ENCODE peak calls at places on chromosome 14, in five cellular contexts. G, V, P, M and Z are unnamed samples.

GRCh38 chr14:68569970-68570409 is 222.9 kb downstream of the ZFP36L1 start:
- DNase-seq in G (no peak), V (no peak), P (peak), M (peak), Z (peak)

GRCh38 chr14:92456215-92457017 is 57.2 kb upstream of the RIN3 start:
- DNase-seq in G (no peak), V (peak), P (peak), M (no peak), Z (peak)

GRCh38 chr14:73232984-73233383 is 4.3 kb upstream of the PAPLN start:
- DNase-seq in G (no peak), V (peak), P (no peak), M (no peak), Z (no peak)

GRCh38 chr14:85439696-85440328 is 90.1 kb upstream of the FLRT2 start:
- DNase-seq in G (no peak), V (no peak), P (no peak), M (no peak), Z (no peak)

GRCh38 chr14:69069020-69069421 is 83.9 kb downstream of the DCAF5 start:
- DNase-seq in G (no peak), V (peak), P (no peak), M (no peak), Z (no peak)

GRCh38 chr14:60649815-60650381 is 621 bp upstream of the SIX1 start:
- DNase-seq in G (no peak), V (peak), P (peak), M (no peak), Z (no peak)

GRCh38 chr14:104350463-104351185 is 212.2 kb downstream of the KIF26A start:
- DNase-seq in G (no peak), V (no peak), P (no peak), M (no peak), Z (peak)

GRCh38 chr14:102164241-102164641 is 24.5 kb downstream of the WDR20 start:
- DNase-seq in G (no peak), V (peak), P (no peak), M (no peak), Z (no peak)

GRCh38 chr14:60656755-60657608 is 7.7 kb upstream of the SIX1 start:
- DNase-seq in G (no peak), V (peak), P (peak), M (peak), Z (peak)

GRCh38 chr14:68713782-68714181 is 79.1 kb downstream of the ZFP36L1 start:
- DNase-seq in G (no peak), V (no peak), P (no peak), M (no peak), Z (no peak)

GRCh38 chr14:82889701-82890100 is 1356.0 kb upstream of the SEL1L start:
- DNase-seq in G (no peak), V (no peak), P (no peak), M (no peak), Z (no peak)

GRCh38 chr14:43200519-43200918 is 1306.6 kb downstream of the FSCB start:
- DNase-seq in G (no peak), V (no peak), P (no peak), M (no peak), Z (no peak)

GRCh38 chr14:98912655-98913054 is 359.3 kb downstream of the BCL11B start:
- DNase-seq in G (no peak), V (no peak), P (no peak), M (no peak), Z (no peak)

GRCh38 chr14:54493293-54493692 is 4.5 kb upstream of the GMFB start:
- DNase-seq in G (no peak), V (no peak), P (no peak), M (no peak), Z (no peak)

GRCh38 chr14:22955702-22956575 is 951 bp downstream of the HAUS4 start:
- DNase-seq in G (no peak), V (no peak), P (no peak), M (no peak), Z (no peak)

GRCh38 chr14:91329615-91330014 is 85.1 kb upstream of the GPR68 start:
- DNase-seq in G (no peak), V (no peak), P (no peak), M (no peak), Z (no peak)

GRCh38 chr14:22268875-22269274 is 320.1 kb downstream of the DAD1 start:
- DNase-seq in G (no peak), V (peak), P (no peak), M (no peak), Z (no peak)

GRCh38 chr14:41972531-41972930 is 365.9 kb downstream of the LRFN5 start:
- DNase-seq in G (no peak), V (no peak), P (no peak), M (no peak), Z (no peak)

GRCh38 chr14:91261986-91262549 is 17.6 kb upstream of the GPR68 start:
- DNase-seq in G (no peak), V (no peak), P (no peak), M (no peak), Z (no peak)

GRCh38 chr14:96792003-96792402 is 5.2 kb upstream of the VRK1 start:
- DNase-seq in G (no peak), V (no peak), P (no peak), M (no peak), Z (no peak)

GRCh38 chr14:78758333-78758732 is 588.2 kb downstream of the NRXN3 start:
- DNase-seq in G (no peak), V (peak), P (no peak), M (no peak), Z (peak)

GRCh38 chr14:68926236-68926635 is 52.9 kb downstream of the ACTN1 start:
- DNase-seq in G (no peak), V (no peak), P (no peak), M (no peak), Z (no peak)

GRCh38 chr14:69573841-69574265 is 818 bp downstream of the CCDC177 start:
- DNase-seq in G (no peak), V (no peak), P (no peak), M (no peak), Z (no peak)

GRCh38 chr14:50116986-50117385 is 614 bp upstream of the VCPKMT start:
- DNase-seq in G (no peak), V (no peak), P (no peak), M (no peak), Z (no peak)

GRCh38 chr14:50117456-50117855 is 1.1 kb upstream of the VCPKMT start:
- DNase-seq in G (no peak), V (no peak), P (no peak), M (no peak), Z (no peak)

GRCh38 chr14:50113381-50113811 is 3.0 kb downstream of the VCPKMT start:
- DNase-seq in G (no peak), V (no peak), P (no peak), M (no peak), Z (no peak)

GRCh38 chr14:50121506-50121905 is 5.1 kb upstream of the VCPKMT start:
- DNase-seq in G (no peak), V (no peak), P (no peak), M (no peak), Z (no peak)

DNA sequence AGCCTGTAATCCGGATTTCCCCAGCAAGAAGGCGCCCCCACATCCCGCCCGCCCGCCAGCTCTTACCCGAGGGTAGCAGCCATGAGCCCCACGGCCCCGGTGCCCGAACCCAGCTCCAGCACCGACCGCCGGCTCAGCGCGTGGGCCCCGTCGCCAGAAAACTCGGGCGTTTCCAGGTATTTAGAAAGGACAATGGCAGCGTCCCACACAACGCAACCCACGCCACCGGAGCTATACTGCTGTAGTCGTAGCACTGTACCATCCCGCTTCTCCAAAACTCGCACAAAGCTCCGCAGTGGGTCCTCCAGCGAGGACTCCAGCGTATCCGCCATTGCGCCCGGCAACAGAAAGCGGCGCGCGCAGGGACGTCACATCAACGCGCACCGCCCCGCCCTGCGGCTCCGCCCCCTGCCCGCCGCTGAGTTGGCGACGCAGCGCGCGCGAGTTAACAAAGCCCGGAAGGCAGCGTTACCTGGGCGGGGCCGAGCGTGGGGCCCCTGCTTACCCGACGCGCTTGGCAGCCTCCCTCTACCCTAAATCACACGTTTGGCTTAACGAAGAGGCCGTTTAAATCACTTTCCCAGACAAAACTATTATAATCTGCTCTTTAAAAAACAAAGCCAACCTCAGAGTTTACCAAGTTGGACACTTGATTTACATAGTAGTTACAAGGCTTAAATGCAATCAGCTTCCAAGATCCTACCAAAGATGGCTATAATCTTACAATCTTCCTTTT is at the start of gene VCPKMT:
- DNase-seq in G (peak), V (peak), P (peak), M (peak), Z (peak)
- TF ChIP-seq POLR2A in G (no peak), V (peak), P (peak), M (peak), Z (peak)

DNA sequence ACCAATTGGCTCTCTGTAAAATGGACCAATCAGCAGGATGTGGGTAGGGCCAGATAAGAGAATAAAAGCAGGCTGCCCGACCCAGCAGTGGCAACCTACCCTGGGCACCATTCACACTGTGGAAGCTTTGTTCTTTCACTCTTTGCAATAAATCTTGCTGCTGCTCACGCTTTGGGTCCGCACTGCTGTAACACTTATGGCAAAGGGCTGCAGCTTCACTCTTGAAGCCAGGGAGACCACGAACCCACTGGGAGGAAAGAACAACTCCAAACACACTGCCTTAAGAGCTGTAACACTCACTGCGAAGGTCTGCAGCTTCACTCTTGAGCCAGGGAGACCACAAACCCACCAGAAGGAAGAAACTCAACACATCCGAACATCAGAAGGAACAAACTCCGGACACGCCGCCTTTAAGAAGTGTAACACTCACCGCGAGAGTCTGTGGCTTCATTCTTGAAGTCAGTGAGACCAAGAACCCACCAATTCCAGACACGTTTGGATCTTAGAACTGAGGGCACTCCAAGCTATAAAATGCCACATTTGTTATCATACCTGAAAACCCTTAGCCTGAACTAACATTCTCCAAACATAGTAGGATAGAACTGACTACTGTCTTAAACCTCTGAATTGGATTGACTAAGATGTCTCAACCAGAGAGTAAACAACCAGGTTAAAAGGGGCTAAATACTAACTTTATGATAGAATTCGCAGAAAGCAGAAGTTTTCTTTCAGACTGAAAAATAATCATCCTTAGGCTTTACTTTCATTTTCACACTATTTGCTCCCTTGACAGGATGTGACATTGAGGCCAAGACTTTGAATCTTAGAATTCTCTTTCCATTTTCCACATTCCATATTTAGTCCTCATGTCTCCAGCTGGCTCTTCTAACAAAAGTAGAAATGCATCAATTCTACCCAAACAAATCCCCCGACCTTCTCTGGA is 33.6 kb downstream of the CDKL1 start:
- DNase-seq in G (no peak), V (peak), P (no peak), M (no peak), Z (no peak)
- TF ChIP-seq POLR2A in G (no peak), V (no peak), P (no peak), M (no peak), Z (no peak)

GRCh38 chr14:20412876-20413784 is at the start of gene TEP1:
- DNase-seq in G (peak), V (peak), P (peak), M (peak), Z (peak)
- TF ChIP-seq POLR2A in G (no peak), V (peak), P (peak), M (peak), Z (peak)

GRCh38 chr14:100370003-100370402 is 46.9 kb downstream of the SLC25A47 start:
- DNase-seq in G (no peak), V (no peak), P (no peak), M (no peak), Z (no peak)

GRCh38 chr14:100374891-100375272 is 51.7 kb downstream of the SLC25A47 start:
- DNase-seq in G (no peak), V (peak), P (no peak), M (no peak), Z (no peak)

GRCh38 chr14:100371773-100372172 is 48.6 kb downstream of the SLC25A47 start:
- DNase-seq in G (no peak), V (no peak), P (no peak), M (no peak), Z (no peak)

GRCh38 chr14:100374270-100374669 is 51.1 kb downstream of the SLC25A47 start:
- DNase-seq in G (no peak), V (no peak), P (no peak), M (no peak), Z (no peak)

GRCh38 chr14:100372357-100373048 is 49.4 kb downstream of the SLC25A47 start:
- DNase-seq in G (no peak), V (no peak), P (no peak), M (no peak), Z (no peak)
- TF ChIP-seq POLR2A in G (no peak), V (no peak), P (no peak), M (no peak), Z (no peak)

DNA sequence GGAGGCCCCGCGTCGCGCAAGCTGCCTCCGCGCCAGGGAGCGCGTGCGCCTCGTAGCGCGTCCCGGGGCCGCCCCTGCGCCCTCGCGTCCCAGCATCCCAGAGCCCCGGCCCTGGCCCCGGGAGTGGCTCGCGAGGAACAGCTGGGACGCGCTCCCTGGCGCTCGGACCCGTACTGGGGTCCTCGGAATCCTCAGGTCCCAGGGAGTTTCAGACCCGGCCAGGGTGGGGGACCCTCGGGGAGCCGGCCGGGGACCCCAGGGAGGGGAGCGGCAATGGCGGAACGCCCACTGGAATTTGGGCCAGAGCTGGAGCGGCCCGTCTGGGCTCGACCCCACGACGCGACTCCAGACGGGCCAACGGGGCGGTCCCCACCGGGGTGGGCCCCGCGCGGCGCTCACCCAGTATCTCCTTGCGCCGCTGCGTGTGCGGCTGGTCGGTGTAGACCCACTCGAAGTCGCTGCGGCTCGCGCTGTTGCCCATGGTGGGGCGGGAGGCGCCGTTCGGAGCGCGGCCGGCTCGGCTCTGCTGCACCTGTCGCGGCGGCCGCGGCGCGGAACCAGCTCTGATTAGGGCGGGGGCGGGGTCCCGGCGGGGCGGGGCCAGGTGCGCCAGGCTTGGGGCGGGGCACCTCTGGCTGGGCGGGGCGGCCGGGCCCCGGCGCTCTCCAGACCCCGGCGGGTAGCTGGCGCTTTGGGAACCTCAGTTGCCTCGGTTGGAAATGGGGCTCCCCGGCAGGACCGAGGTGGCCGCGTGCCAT is at the start of gene DEGS2:
- DNase-seq in G (no peak), V (no peak), P (no peak), M (peak), Z (peak)
- TF ChIP-seq POLR2A in G (no peak), V (no peak), P (peak), M (peak), Z (no peak)

DNA sequence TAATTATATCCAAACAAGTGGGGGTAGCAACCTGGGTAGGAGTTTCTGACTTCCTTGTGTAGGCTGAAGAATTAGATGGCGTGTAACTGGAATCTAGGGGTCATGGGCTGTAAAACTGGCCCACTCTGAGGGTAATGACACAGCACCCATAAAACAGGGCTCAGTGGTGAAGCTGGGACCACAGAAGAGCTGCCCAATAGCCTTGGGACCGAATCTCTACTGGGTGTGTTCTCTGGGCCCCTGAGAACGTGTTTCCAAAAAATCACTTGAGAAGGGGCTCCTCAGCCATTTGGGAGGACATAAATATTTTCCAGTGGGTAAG is 3.7 kb downstream of the RNASE8 start:
- DNase-seq in G (no peak), V (no peak), P (no peak), M (no peak), Z (no peak)
- TF ChIP-seq POLR2A in G (no peak), V (no peak), P (no peak), M (no peak), Z (no peak)

DNA sequence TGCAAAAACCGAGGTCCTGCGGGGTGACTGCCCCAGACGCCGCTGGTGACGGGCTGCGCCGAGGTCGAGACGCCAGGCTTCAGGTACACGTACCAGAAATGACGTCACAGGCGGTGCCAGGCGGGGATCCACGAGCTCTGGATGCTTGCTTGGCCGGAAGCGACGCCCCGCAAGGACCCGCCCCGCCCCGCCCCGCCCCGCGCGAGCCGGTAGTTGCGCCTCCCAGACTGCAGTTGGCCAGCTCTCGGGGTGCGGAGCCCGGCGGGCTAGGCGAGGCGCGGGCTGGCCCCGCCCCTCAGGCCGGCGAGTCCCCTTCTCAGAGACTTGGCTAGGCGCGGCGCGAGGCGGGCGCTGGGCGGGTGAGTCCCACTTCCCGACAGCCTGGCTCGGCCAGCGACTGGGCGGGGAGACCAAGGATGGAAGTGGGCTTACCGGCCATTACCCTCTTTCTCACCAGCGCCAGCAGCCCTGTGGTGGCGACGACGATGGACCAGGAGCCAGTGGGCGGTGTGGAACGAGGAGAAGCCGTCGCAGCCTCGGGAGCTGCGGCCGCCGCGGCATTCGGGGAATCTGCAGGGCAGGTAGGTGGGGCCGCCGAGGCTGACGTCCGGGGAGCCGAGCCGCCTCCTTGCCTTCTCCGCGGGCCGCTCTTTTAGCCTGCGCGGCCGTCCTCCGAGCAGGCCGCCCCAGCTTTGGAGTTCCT is at the start of gene FAM177A1:
- DNase-seq in G (peak), V (peak), P (peak), M (peak), Z (peak)
- TF ChIP-seq POLR2A in G (no peak), V (peak), P (peak), M (peak), Z (peak)

GRCh38 chr14:28767851-28768548 is 1.4 kb downstream of the FOXG1 start:
- DNase-seq in G (no peak), V (no peak), P (no peak), M (no peak), Z (no peak)
- TF ChIP-seq POLR2A in G (no peak), V (no peak), P (no peak), M (no peak), Z (no peak)